ENCODE peak calls at places on chromosomes 2 and 18, in six cellular contexts. T is SK-N-MC, X is psoas muscle, B is mammary epithelial cell, L is H9, E is A549. I is an unnamed sample. For H3K9me3, the result is how much of the 10 kb centered on the place peaks cover.

GRCh38 chr2:226743911-226744310 is 55.7 kb downstream of the IRS1 start:
- DNase-seq in L (no peak), T (no peak), B (no peak), X (no peak), E (no peak), I (no peak)

GRCh38 chr2:19676770-19677169 is 225.0 kb downstream of the TTC32 start:
- DNase-seq in T (no peak), E (no peak), X (no peak), B (no peak), L (peak), I (no peak)

GRCh38 chr2:58607479-58607878 is 366.4 kb upstream of the FANCL start:
- DNase-seq in L (no peak), T (no peak), B (no peak), X (no peak), E (no peak), I (no peak)

GRCh38 chr2:160918909-160919503 is 241.2 kb upstream of the TANK start:
- DNase-seq in X (peak), T (no peak), B (peak), L (peak), E (peak), I (peak)

GRCh38 chr2:241929551-241930490 is 60.3 kb downstream of the RTP5 start:
- DNase-seq in L (peak), E (no peak), X (no peak), B (no peak), T (no peak), I (no peak)

GRCh38 chr2:136527560-136527959 is 237.8 kb upstream of the THSD7B start:
- DNase-seq in B (peak), E (no peak), T (peak), L (peak), X (no peak), I (no peak)

GRCh38 chr2:165852394-165852793 is 58.3 kb upstream of the GALNT3 start:
- DNase-seq in L (no peak), B (no peak), E (no peak), X (no peak), T (no peak), I (no peak)

GRCh38 chr2:217383620-217384019 is 523.8 kb upstream of the TNP1 start:
- DNase-seq in B (no peak), X (no peak), T (no peak), E (no peak), L (no peak), I (no peak)

GRCh38 chr2:105926960-105927678 is 182.4 kb downstream of the NCK2 start:
- DNase-seq in E (no peak), X (no peak), T (no peak), B (no peak), L (no peak), I (peak)

GRCh38 chr2:26185304-26185928 is 12.5 kb downstream of the GAREM2 start:
- DNase-seq in X (no peak), B (no peak), T (no peak), L (no peak), E (no peak), I (no peak)

GRCh38 chr2:198401644-198402043 is 597.3 kb downstream of the PLCL1 start:
- DNase-seq in L (no peak), E (no peak), X (no peak), B (no peak), T (no peak), I (no peak)

GRCh38 chr18:58863539-58864145 is 1.0 kb upstream of the ZNF532 start:
- DNase-seq in E (no peak), T (no peak), X (peak), B (no peak), L (no peak), I (peak)

GRCh38 chr2:122758967-122759366 is 1003.5 kb downstream of the TSN start:
- DNase-seq in T (no peak), E (no peak), L (no peak), X (no peak), B (no peak), I (no peak)

GRCh38 chr2:37052600-37053332 is 31.4 kb downstream of the HEATR5B start:
- DNase-seq in B (peak), E (no peak), T (no peak), X (no peak), L (no peak), I (no peak)

GRCh38 chr2:211766689-211767088 is 771.9 kb downstream of the ERBB4 start:
- DNase-seq in T (no peak), E (no peak), B (peak), L (peak), X (no peak), I (no peak)

GRCh38 chr2:172106128-172106961 is 3.6 kb upstream of the DLX2 start:
- DNase-seq in E (peak), T (no peak), L (peak), B (no peak), X (no peak), I (peak)

GRCh38 chr2:88055049-88055435 is 541 bp downstream of the KRCC1 start:
- DNase-seq in X (no peak), T (no peak), E (peak), B (no peak), L (no peak), I (peak)

GRCh38 chr2:28377984-28378678 is 14.5 kb upstream of the FOSL2 start:
- DNase-seq in T (no peak), L (no peak), B (peak), E (no peak), X (peak), I (no peak)

GRCh38 chr2:160407393-160408204 is 86.0 kb downstream of the RBMS1 start:
- DNase-seq in T (no peak), B (peak), E (peak), X (peak), L (peak), I (peak)

GRCh38 chr2:72750977-72751639 is 74.7 kb downstream of the EXOC6B start:
- DNase-seq in X (no peak), T (no peak), B (no peak), E (no peak), L (peak), I (no peak)

GRCh38 chr2:64599469-64599868 is 54.2 kb downstream of the SERTAD2 start:
- DNase-seq in X (no peak), T (no peak), L (no peak), E (no peak), B (no peak), I (no peak)

GRCh38 chr2:134408791-134409190 is 154.9 kb downstream of the MGAT5 start:
- DNase-seq in T (no peak), L (no peak), E (no peak), B (no peak), X (no peak), I (no peak)

GRCh38 chr18:9404565-9405060 is 70.0 kb downstream of the TWSG1 start:
- DNase-seq in T (no peak), L (no peak), X (no peak), E (no peak), B (no peak), I (peak)

GRCh38 chr18:23384778-23385736 is 68.0 kb upstream of the RIOK3 start:
- DNase-seq in X (no peak), L (no peak), T (no peak), E (no peak), B (no peak), I (no peak)

GRCh38 chr2:162556996-162557395 is 213.1 kb downstream of the GCA start:
- DNase-seq in L (no peak), X (no peak), B (no peak), E (no peak), T (no peak), I (no peak)

GRCh38 chr2:213763358-213763757 is 479.1 kb downstream of the SPAG16 start:
- DNase-seq in E (no peak), L (no peak), X (no peak), T (no peak), B (peak), I (no peak)

GRCh38 chr2:98886066-98886554 is 49.9 kb downstream of the CRACDL start:
- DNase-seq in T (no peak), L (no peak), X (no peak), E (no peak), B (no peak), I (no peak)

GRCh38 chr2:197348721-197349337 is 38.2 kb upstream of the ANKRD44 start:
- DNase-seq in B (no peak), L (no peak), X (no peak), E (no peak), T (no peak), I (no peak)

GRCh38 chr2:96839288-96839874 is 4.4 kb downstream of the ANKRD23 start:
- DNase-seq in B (peak), E (no peak), X (peak), T (no peak), L (peak), I (peak)

GRCh38 chr2:179712825-179713224 is 148.6 kb downstream of the ZNF385B start:
- DNase-seq in T (no peak), X (no peak), L (no peak), B (no peak), E (no peak), I (no peak)

GRCh38 chr2:60794271-60794863 is 38.3 kb downstream of the PAPOLG start:
- DNase-seq in L (no peak), B (no peak), X (no peak), E (peak), T (no peak), I (peak)

GRCh38 chr2:36696533-36696932 is at the start of gene VIT:
- DNase-seq in T (no peak), X (no peak), E (no peak), B (no peak), L (no peak), I (no peak)

GRCh38 chr2:69224495-69224803 is 162.6 kb downstream of the GFPT1 start:
- DNase-seq in T (no peak), E (no peak), L (no peak), B (no peak), X (no peak), I (no peak)

GRCh38 chr2:89834306-89834705 is 1142.8 kb downstream of the RPIA start:
- DNase-seq in X (no peak), B (no peak), E (no peak), L (no peak), T (no peak), I (no peak)
- H3K9me3 ChIP-seq in X (under half), B (under half), E (under half), L (under half), T (under half), I (under half)

GRCh38 chr2:2873450-2873811 is 504.2 kb downstream of the EIPR1 start:
- DNase-seq in X (no peak), B (no peak), T (no peak), E (no peak), L (no peak), I (no peak)
- H3K9me3 ChIP-seq in X (under half), B (under half), T (under half), E (under half), L (under half), I (under half)

GRCh38 chr2:5594288-5594687 is 97.9 kb upstream of the SOX11 start:
- DNase-seq in B (no peak), X (no peak), L (no peak), T (no peak), E (no peak), I (no peak)
- H3K9me3 ChIP-seq in B (under half), X (under half), L (under half), T (under half), E (under half), I (under half)

DNA sequence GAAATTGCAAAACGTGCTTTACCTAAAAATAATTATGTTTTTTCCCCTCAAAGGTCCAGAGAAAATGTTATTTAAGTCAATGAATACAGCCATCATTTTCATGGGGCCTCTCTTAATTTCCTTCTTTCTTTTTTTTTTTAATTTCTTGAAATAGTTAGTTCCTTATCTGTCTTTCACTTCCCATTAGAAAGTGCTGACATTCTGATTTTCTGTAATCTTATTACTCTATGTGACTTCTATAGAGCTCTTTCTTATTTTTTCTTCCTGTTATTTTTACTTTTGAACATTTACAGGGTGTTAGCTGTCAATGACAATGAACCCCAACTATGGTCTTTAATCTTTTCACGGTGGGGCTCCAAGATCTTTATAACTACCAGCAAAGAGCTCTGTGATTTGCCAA is 30.0 kb downstream of the CTLA4 start:
- DNase-seq in L (no peak), T (no peak), B (no peak), X (no peak), E (no peak), I (no peak)
- H3K9me3 ChIP-seq in L (under half), T (under half), B (under half), X (under half), E (under half), I (under half)